ENCODE peak calls at places on chromosome 21, in six cellular contexts. L is WTC11, H is H1, C is K562, U is HepG2, I is GM12878. T is an unnamed sample.

GRCh38 chr21:33266050-33266783 is at the start of gene IL10RB:
- DNase-seq in L (peak; percentile 71), H (peak; percentile 86), C (peak; percentile 100), U (peak; percentile 29), I (peak; percentile 27), T (no peak)

GRCh38 chr21:35138665-35139381 is 89.7 kb upstream of the RUNX1 start:
- DNase-seq in C (peak; percentile 33), U (no peak), H (no peak), I (no peak), L (no peak), T (peak; percentile 93)

GRCh38 chr21:39612233-39613028 is at the start of gene B3GALT5:
- DNase-seq in L (peak; percentile 88), U (no peak), C (no peak), I (no peak), H (peak; percentile 80), T (peak; percentile 15)

GRCh38 chr21:29316029-29316742 is 17.5 kb downstream of the BACH1 start:
- DNase-seq in U (no peak), I (no peak), L (no peak), C (peak; percentile 43), H (no peak), T (no peak)

GRCh38 chr21:34617753-34618339 is 2.9 kb upstream of the RCAN1 start:
- DNase-seq in I (no peak), U (no peak), L (no peak), H (no peak), C (no peak), T (no peak)

GRCh38 chr21:28220670-28221069 is 772.0 kb downstream of the LTN1 start:
- DNase-seq in U (no peak), I (no peak), H (no peak), C (no peak), L (no peak), T (no peak)

GRCh38 chr21:42263591-42264131 is 44.7 kb downstream of the ABCG1 start:
- DNase-seq in U (no peak), C (no peak), L (no peak), H (no peak), I (no peak), T (no peak)

GRCh38 chr21:31959881-31960280 is 87.1 kb downstream of the HUNK start:
- DNase-seq in C (no peak), H (no peak), L (no peak), U (no peak), I (no peak), T (no peak)

GRCh38 chr21:36175771-36176565 is 19.3 kb downstream of the DOP1B start:
- DNase-seq in I (no peak), C (no peak), H (no peak), U (no peak), L (no peak), T (no peak)

GRCh38 chr21:33122507-33122906 is 52.6 kb downstream of the OLIG1 start:
- DNase-seq in U (no peak), C (no peak), I (no peak), L (no peak), H (no peak), T (no peak)

GRCh38 chr21:43645414-43645891 is 13.8 kb downstream of the HSF2BP start:
- DNase-seq in U (peak; percentile 58), H (no peak), L (peak; percentile 23), C (no peak), I (no peak), T (no peak)

GRCh38 chr21:14306143-14306907 is 76.6 kb downstream of the HSPA13 start:
- DNase-seq in L (no peak), I (no peak), C (no peak), H (no peak), U (no peak), T (no peak)

GRCh38 chr21:36035381-36035791 is 24.9 kb downstream of the SETD4 start:
- DNase-seq in U (no peak), L (peak; percentile 29), H (no peak), I (no peak), C (no peak), T (no peak)

GRCh38 chr21:33861125-33861524 is 54.5 kb downstream of the ATP5PO start:
- DNase-seq in H (no peak), I (no peak), L (no peak), C (no peak), U (no peak), T (no peak)

GRCh38 chr21:42227909-42228708 is 9.2 kb downstream of the ABCG1 start:
- DNase-seq in H (no peak), C (peak; percentile 77), I (peak; percentile 85), U (peak; percentile 39), L (peak; percentile 74), T (peak; percentile 64)

GRCh38 chr21:36695283-36695634 is 3.7 kb upstream of the SIM2 start:
- DNase-seq in I (no peak), L (no peak), H (no peak), C (no peak), U (no peak), T (no peak)

GRCh38 chr21:36321325-36322082 is 1.5 kb downstream of the MORC3 start:
- DNase-seq in L (no peak), H (no peak), I (no peak), U (no peak), C (no peak), T (no peak)

GRCh38 chr21:36630485-36631206 is 68.3 kb upstream of the SIM2 start:
- DNase-seq in C (peak; percentile 85), L (peak; percentile 91), H (peak; percentile 96), I (no peak), U (peak; percentile 48), T (peak; percentile 32)

GRCh38 chr21:27475363-27475955 is 508.6 kb upstream of the ADAMTS5 start:
- DNase-seq in U (no peak), C (no peak), L (no peak), H (no peak), I (no peak), T (no peak)

GRCh38 chr21:32237021-32237420 is 41.8 kb downstream of the MIS18A start:
- DNase-seq in H (no peak), I (no peak), U (no peak), C (no peak), L (no peak), T (no peak)

GRCh38 chr21:29149771-29150425 is 19.5 kb downstream of the MAP3K7CL start:
- DNase-seq in I (no peak), H (no peak), C (no peak), L (no peak), U (no peak), T (no peak)

GRCh38 chr21:14797543-14797942 is 251.4 kb upstream of the SAMSN1 start:
- DNase-seq in C (no peak), U (no peak), L (no peak), H (no peak), I (no peak), T (no peak)

GRCh38 chr21:44520326-44521300 is 19.4 kb downstream of the KRTAP10-1 start:
- DNase-seq in C (no peak), H (no peak), I (no peak), U (no peak), L (peak; percentile 11), T (no peak)

GRCh38 chr21:37237764-37238163 is 29.4 kb downstream of the VPS26C start:
- DNase-seq in U (no peak), H (peak; percentile 2), L (no peak), I (no peak), C (no peak), T (no peak)

GRCh38 chr21:36658926-36659325 is 40.0 kb upstream of the SIM2 start:
- DNase-seq in C (no peak), L (no peak), U (no peak), H (no peak), I (no peak), T (no peak)

GRCh38 chr21:17527711-17528110 is 14.9 kb downstream of the CXADR start:
- DNase-seq in I (no peak), L (no peak), C (no peak), H (no peak), U (no peak), T (no peak)
- TF ChIP-seq ATF3 in I (no peak), L (no peak), C (no peak), H (no peak), U (no peak), T (no peak)

DNA sequence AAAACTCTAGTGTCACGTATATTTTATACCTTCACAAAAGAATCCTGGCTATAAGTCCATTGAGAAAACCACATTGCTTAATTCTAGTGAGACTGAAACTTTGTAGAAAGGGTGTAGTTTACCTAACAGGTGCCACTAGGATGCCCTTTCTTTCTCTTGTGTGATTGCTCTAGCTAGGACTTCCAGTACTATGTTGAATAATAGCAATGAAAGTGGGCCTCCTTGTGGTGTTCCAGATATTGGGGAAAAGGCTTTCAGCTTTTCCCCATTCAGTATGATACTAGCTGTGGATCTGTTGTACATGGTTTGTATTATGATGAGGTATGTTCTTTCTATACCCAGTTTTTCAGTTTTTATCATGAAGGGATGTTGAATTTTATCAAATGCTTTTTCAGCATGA is 39.7 kb upstream of the CHODL start:
- DNase-seq in H (no peak), I (no peak), L (no peak), C (no peak), U (no peak), T (no peak)
- TF ChIP-seq ATF3 in H (no peak), I (no peak), L (no peak), C (no peak), U (no peak), T (no peak)

DNA sequence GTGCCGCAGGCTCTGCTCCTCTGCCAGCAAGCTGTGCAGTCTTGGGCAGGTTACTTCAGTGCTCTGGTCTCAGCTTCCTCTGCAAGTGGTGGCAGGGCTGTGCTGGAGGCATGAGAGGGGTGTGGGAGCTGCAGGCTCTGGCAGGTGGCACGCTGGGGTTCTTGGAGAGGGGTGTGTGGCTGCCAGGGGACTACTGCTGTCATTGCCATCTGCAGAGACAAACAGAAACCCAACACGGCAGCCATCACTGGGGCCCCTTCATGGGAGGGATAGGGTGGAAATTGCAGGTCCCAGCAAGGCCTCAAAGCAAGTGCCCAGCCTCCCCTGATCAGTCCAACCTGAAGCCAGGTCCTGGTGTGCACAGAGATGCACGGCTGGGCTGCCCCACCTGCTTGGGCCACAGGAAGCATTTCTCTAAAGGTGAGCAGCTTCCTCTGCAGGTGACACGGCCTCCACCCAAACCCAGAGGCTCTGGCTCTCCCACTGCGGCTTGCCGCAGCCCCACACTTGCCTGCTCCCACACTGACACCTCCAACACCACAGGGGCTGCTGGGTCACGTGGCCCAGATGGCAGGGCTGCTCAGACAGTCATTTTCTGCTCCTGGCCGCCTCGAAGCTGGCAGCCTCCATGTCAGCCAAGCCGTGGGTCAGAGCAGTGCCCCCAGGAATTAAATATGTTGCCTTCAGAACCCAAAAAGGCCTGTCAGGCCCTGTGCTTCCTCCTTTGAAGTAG is 4.1 kb upstream of the COL6A2 start:
- DNase-seq in H (peak; percentile 44), C (no peak), U (no peak), I (no peak), L (peak; percentile 18), T (no peak)
- TF ChIP-seq ATF3 in H (no peak), C (no peak), U (no peak), I (no peak), L (no peak), T (no peak)

GRCh38 chr21:30943920-30944319 is 62.5 kb upstream of the KRTAP11-1 start:
- DNase-seq in C (no peak), I (no peak), U (no peak), L (no peak), H (no peak), T (no peak)

GRCh38 chr21:30936207-30936606 is 54.8 kb upstream of the KRTAP11-1 start:
- DNase-seq in L (no peak), I (no peak), H (no peak), U (no peak), C (no peak), T (no peak)

GRCh38 chr21:30942192-30942591 is 60.8 kb upstream of the KRTAP11-1 start:
- DNase-seq in C (no peak), L (no peak), H (no peak), I (no peak), U (no peak), T (no peak)
- TF ChIP-seq ATF3 in C (no peak), L (no peak), H (no peak), I (no peak), U (no peak), T (no peak)

GRCh38 chr21:26169061-26169610 is 1.4 kb downstream of the APP start:
- DNase-seq in H (peak; percentile 53), I (peak; percentile 24), U (peak; percentile 41), C (no peak), L (no peak), T (peak; percentile 29)
- TF ChIP-seq ATF3 in H (no peak), I (no peak), U (no peak), C (no peak), L (no peak), T (no peak)

T was measured in HCT116.